ENCODE peak calls at places on chromosomes 13 and 19, in eight cellular contexts. W, H, C, V, F, P, L and U are unnamed samples.
A peak's percentile ranks its signal among the peaks of the same experiment; 100 is the strongest.

GRCh38 chr19:896999-897398 is 3.7 kb downstream of the RNU6-9 start:
- DNase-seq in W (no peak), H (no peak), C (no peak), V (no peak), F (no peak), P (no peak), L (no peak), U (no peak)

GRCh38 chr13:110126391-110126961 is 180.5 kb downstream of the COL4A1 start:
- DNase-seq in W (peak; percentile 84), H (no peak), C (peak; percentile 80), V (peak; percentile 22), F (peak; percentile 65), P (no peak), L (no peak), U (no peak)

GRCh38 chr19:32174386-32175113 is 170.9 kb upstream of the ZNF507 start:
- DNase-seq in W (no peak), H (no peak), C (no peak), V (no peak), F (no peak), P (no peak), L (no peak), U (no peak)

GRCh38 chr19:46624958-46625661 is at the start of gene PTGIR:
- DNase-seq in W (no peak), H (no peak), C (no peak), V (no peak), F (no peak), P (no peak), L (no peak), U (no peak)

GRCh38 chr19:55691561-55692481 is 16.8 kb downstream of the EPN1 start:
- DNase-seq in W (no peak), H (no peak), C (no peak), V (no peak), F (no peak), P (no peak), L (no peak), U (no peak)

GRCh38 chr19:13998426-13998825 is 7.7 kb downstream of the RFX1 start:
- DNase-seq in W (no peak), H (no peak), C (no peak), V (no peak), F (no peak), P (no peak), L (no peak), U (no peak)

GRCh38 chr19:9849786-9850185 is 14.7 kb downstream of the PIN1 start:
- DNase-seq in W (no peak), H (no peak), C (no peak), V (no peak), F (no peak), P (no peak), L (no peak), U (no peak)

GRCh38 chr19:56393119-56394012 is at the start of gene ZNF582:
- DNase-seq in W (peak; percentile 45), H (peak; percentile 54), C (peak; percentile 94), V (peak; percentile 96), F (peak; percentile 98), P (peak; percentile 80), L (peak; percentile 78), U (no peak)

GRCh38 chr19:18086590-18087138 is at the start of gene IL12RB1:
- DNase-seq in W (no peak), H (no peak), C (no peak), V (no peak), F (no peak), P (no peak), L (no peak), U (no peak)